ENCODE peak calls at places on chromosomes 3 and 15, in nine cellular contexts. Q is psoas muscle, M is right cardiac atrium, L is RWPE1, C is transverse colon, J is Panc1, Y is PC-3, Z is fibroblast of lung, N is mammary epithelial cell. E is an unnamed sample.

GRCh38 chr3:5188419-5189405 is 1.2 kb downstream of the EDEM1 start:
- DNase-seq in Q (no peak), M (no peak), L (peak), C (peak), J (no peak), Y (peak), Z (peak), N (peak), E (no peak)

GRCh38 chr3:131072099-131072559 is 45.5 kb downstream of the NEK11 start:
- DNase-seq in Q (no peak), M (no peak), L (no peak), C (no peak), J (no peak), Y (no peak), Z (peak), N (peak), E (no peak)

GRCh38 chr15:71335591-71335990 is 220.3 kb downstream of the THSD4 start:
- DNase-seq in Q (no peak), M (no peak), L (no peak), C (no peak), J (no peak), Y (no peak), Z (no peak), N (no peak), E (no peak)

GRCh38 chr3:58018892-58019291 is 10.7 kb downstream of the FLNB start:
- DNase-seq in Q (no peak), M (no peak), L (no peak), C (no peak), J (no peak), Y (no peak), Z (no peak), N (no peak), E (no peak)

GRCh38 chr3:37671926-37672325 is 189.8 kb upstream of the CTDSPL start:
- DNase-seq in Q (no peak), M (no peak), L (no peak), C (no peak), J (no peak), Y (no peak), Z (no peak), N (no peak), E (no peak)

GRCh38 chr3:10329495-10330015 is 8.6 kb upstream of the SEC13 start:
- DNase-seq in Q (peak), M (no peak), L (no peak), C (no peak), J (no peak), Y (no peak), Z (no peak), N (no peak), E (no peak)

GRCh38 chr3:60202052-60202753 is 1049.0 kb downstream of the FHIT start:
- DNase-seq in Q (no peak), M (no peak), L (no peak), C (no peak), J (no peak), Y (no peak), Z (no peak), N (no peak), E (no peak)

GRCh38 chr3:194732617-194733016 is 46.9 kb downstream of the FAM43A start:
- DNase-seq in Q (no peak), M (no peak), L (no peak), C (no peak), J (no peak), Y (no peak), Z (no peak), N (no peak), E (no peak)

GRCh38 chr3:180974286-180974685 is 15.2 kb downstream of the DNAJC19 start:
- DNase-seq in Q (no peak), M (no peak), L (no peak), C (no peak), J (no peak), Y (no peak), Z (no peak), N (no peak), E (no peak)

GRCh38 chr3:52122491-52122890 is 31.7 kb downstream of the POC1A start:
- DNase-seq in Q (peak), M (no peak), L (no peak), C (no peak), J (no peak), Y (no peak), Z (no peak), N (no peak), E (no peak)

GRCh38 chr3:112736802-112737566 is 96.0 kb upstream of the CCDC80 start:
- DNase-seq in Q (no peak), M (no peak), L (no peak), C (no peak), J (no peak), Y (peak), Z (no peak), N (no peak), E (no peak)

GRCh38 chr3:45034612-45035252 is 8.6 kb downstream of the CLEC3B start:
- DNase-seq in Q (peak), M (peak), L (no peak), C (peak), J (no peak), Y (no peak), Z (no peak), N (no peak), E (no peak)

GRCh38 chr15:88076246-88076645 is 180.3 kb downstream of the NTRK3 start:
- DNase-seq in Q (no peak), M (no peak), L (no peak), C (no peak), J (no peak), Y (no peak), Z (no peak), N (no peak), E (no peak)

GRCh38 chr3:15903164-15903563 is 105.4 kb upstream of the ANKRD28 start:
- DNase-seq in Q (peak), M (peak), L (no peak), C (no peak), J (no peak), Y (no peak), Z (peak), N (peak), E (no peak)

GRCh38 chr3:66406841-66407240 is 94.0 kb downstream of the LRIG1 start:
- DNase-seq in Q (no peak), M (no peak), L (no peak), C (no peak), J (no peak), Y (no peak), Z (no peak), N (no peak), E (no peak)

GRCh38 chr3:73623996-73624362 is 762 bp downstream of the PDZRN3 start:
- DNase-seq in Q (peak), M (peak), L (no peak), C (peak), J (no peak), Y (no peak), Z (peak), N (peak), E (no peak)

GRCh38 chr3:126245811-126246727 is 65.7 kb upstream of the ALDH1L1 start:
- DNase-seq in Q (peak), M (peak), L (no peak), C (peak), J (no peak), Y (peak), Z (peak), N (no peak), E (no peak)

GRCh38 chr15:98951493-98952320 is 55.9 kb downstream of the PGPEP1L start:
- DNase-seq in Q (no peak), M (no peak), L (no peak), C (no peak), J (no peak), Y (no peak), Z (no peak), N (no peak), E (no peak)

GRCh38 chr3:187464682-187465081 is 96.5 kb downstream of the RTP4 start:
- DNase-seq in Q (no peak), M (no peak), L (no peak), C (no peak), J (no peak), Y (no peak), Z (no peak), N (no peak), E (no peak)

GRCh38 chr3:111373861-111374260 is 168.1 kb upstream of the CD96 start:
- DNase-seq in Q (no peak), M (no peak), L (no peak), C (no peak), J (no peak), Y (peak), Z (peak), N (peak), E (peak)

GRCh38 chr15:31349233-31350141 is 22.9 kb downstream of the KLF13 start:
- DNase-seq in Q (peak), M (peak), L (no peak), C (no peak), J (no peak), Y (no peak), Z (no peak), N (no peak), E (no peak)

GRCh38 chr15:39411102-39411989 is 169.5 kb upstream of the THBS1 start:
- DNase-seq in Q (no peak), M (no peak), L (no peak), C (no peak), J (no peak), Y (no peak), Z (peak), N (peak), E (peak)

GRCh38 chr3:155979746-155980145 is 109.3 kb downstream of the GMPS start:
- DNase-seq in Q (no peak), M (no peak), L (no peak), C (no peak), J (no peak), Y (no peak), Z (peak), N (peak), E (no peak)

GRCh38 chr3:98557324-98558010 is 25.7 kb downstream of the GPR15 start:
- DNase-seq in Q (no peak), M (no peak), L (no peak), C (no peak), J (no peak), Y (no peak), Z (peak), N (peak), E (no peak)

GRCh38 chr15:42576776-42577175 is 1.4 kb downstream of the STARD9 start:
- DNase-seq in Q (no peak), M (no peak), L (no peak), C (no peak), J (no peak), Y (no peak), Z (no peak), N (no peak), E (no peak)

GRCh38 chr15:42575188-42576039 is at the start of gene STARD9:
- DNase-seq in Q (peak), M (peak), L (peak), C (peak), J (peak), Y (peak), Z (peak), N (peak), E (peak)

GRCh38 chr15:42576040-42576594 is 711 bp downstream of the STARD9 start:
- DNase-seq in Q (no peak), M (no peak), L (no peak), C (no peak), J (no peak), Y (no peak), Z (no peak), N (no peak), E (no peak)

GRCh38 chr15:42578984-42579537 is 3.7 kb downstream of the STARD9 start:
- DNase-seq in Q (no peak), M (no peak), L (no peak), C (no peak), J (no peak), Y (no peak), Z (no peak), N (no peak), E (no peak)

GRCh38 chr15:42577514-42578031 is 2.2 kb downstream of the STARD9 start:
- DNase-seq in Q (no peak), M (no peak), L (no peak), C (no peak), J (no peak), Y (no peak), Z (peak), N (no peak), E (no peak)
- H3K27ac ChIP-seq in Q (peak), M (peak), L (no peak), C (peak), J (peak), Y (no peak), Z (no peak), N (no peak), E (no peak)

DNA sequence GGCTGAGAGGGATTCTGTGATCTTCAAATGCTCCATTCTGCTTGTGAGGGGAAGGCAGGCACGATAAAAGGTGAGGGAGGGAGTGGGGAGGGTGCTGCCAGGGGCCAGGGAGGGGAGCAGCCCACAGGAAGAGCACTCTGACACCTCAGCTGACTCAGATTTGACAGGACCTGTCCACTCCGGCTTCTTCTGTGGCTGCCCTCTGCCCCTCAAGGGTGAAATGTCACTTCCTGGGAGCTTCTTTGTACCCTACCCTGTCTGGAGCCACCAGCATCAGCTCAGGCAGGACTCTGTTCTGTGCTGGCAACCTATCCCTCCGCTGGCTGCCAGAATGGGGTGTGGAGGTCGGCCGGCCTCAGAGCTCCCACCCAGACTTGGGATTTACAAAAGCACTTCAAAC is 114.0 kb upstream of the HACD2 start:
- DNase-seq in Q (no peak), M (no peak), L (no peak), C (no peak), J (no peak), Y (no peak), Z (no peak), N (no peak), E (no peak)
- H3K27ac ChIP-seq in Q (no peak), M (no peak), L (no peak), C (peak), J (no peak), Y (no peak), Z (no peak), N (no peak), E (no peak)

DNA sequence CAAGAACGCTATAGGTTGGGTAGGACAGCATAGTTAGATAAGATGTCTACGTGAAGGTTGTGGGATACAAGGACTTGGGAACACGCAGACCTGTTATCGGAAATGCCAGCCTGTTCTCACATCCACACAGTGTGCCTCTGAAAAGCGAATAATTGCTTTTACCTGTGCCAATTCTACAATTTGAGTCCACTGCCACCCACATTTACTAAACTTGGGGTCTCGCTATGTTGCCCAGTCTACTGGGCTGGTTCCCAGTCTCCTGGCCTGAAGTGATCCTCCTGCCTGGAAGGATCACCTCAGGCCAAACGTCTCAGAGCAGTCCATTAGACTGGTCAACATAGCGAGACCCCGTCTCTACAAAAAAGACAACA is 777 bp upstream of the INO80 start:
- DNase-seq in Q (no peak), M (no peak), L (no peak), C (no peak), J (no peak), Y (no peak), Z (no peak), N (no peak), E (no peak)
- H3K27ac ChIP-seq in Q (peak), M (peak), L (peak), C (peak), J (peak), Y (peak), Z (peak), N (peak), E (peak)

GRCh38 chr3:188899887-188900286 is 271.9 kb upstream of the TPRG1 start:
- DNase-seq in Q (no peak), M (no peak), L (no peak), C (no peak), J (no peak), Y (no peak), Z (peak), N (no peak), E (no peak)

GRCh38 chr3:188900421-188900941 is 271.3 kb upstream of the TPRG1 start:
- DNase-seq in Q (no peak), M (no peak), L (peak), C (no peak), J (peak), Y (peak), Z (peak), N (peak), E (peak)

GRCh38 chr3:188901671-188902331 is 270.0 kb upstream of the TPRG1 start:
- DNase-seq in Q (no peak), M (no peak), L (no peak), C (no peak), J (no peak), Y (no peak), Z (peak), N (no peak), E (no peak)

GRCh38 chr3:188904670-188905069 is 267.1 kb upstream of the TPRG1 start:
- DNase-seq in Q (no peak), M (no peak), L (no peak), C (no peak), J (no peak), Y (no peak), Z (peak), N (peak), E (no peak)

GRCh38 chr3:188901126-188901525 is 270.6 kb upstream of the TPRG1 start:
- DNase-seq in Q (no peak), M (peak), L (no peak), C (no peak), J (no peak), Y (no peak), Z (peak), N (peak), E (no peak)
- H3K27ac ChIP-seq in Q (no peak), M (peak), L (peak), C (no peak), J (no peak), Y (peak), Z (no peak), N (peak), E (peak)

GRCh38 chr3:134311265-134311664 is 60.6 kb upstream of the RYK start:
- DNase-seq in Q (no peak), M (no peak), L (no peak), C (no peak), J (no peak), Y (peak), Z (peak), N (peak), E (no peak)
- H3K27ac ChIP-seq in Q (peak), M (peak), L (peak), C (peak), J (peak), Y (no peak), Z (no peak), N (no peak), E (peak)

GRCh38 chr3:33430061-33430460 is 10.1 kb downstream of the UBP1 start:
- DNase-seq in Q (no peak), M (no peak), L (no peak), C (no peak), J (no peak), Y (no peak), Z (no peak), N (no peak), E (no peak)
- H3K27ac ChIP-seq in Q (no peak), M (no peak), L (no peak), C (no peak), J (no peak), Y (no peak), Z (no peak), N (no peak), E (no peak)

GRCh38 chr15:51879555-51879954 is 50.1 kb downstream of the TMOD3 start:
- DNase-seq in Q (no peak), M (no peak), L (no peak), C (no peak), J (no peak), Y (peak), Z (peak), N (peak), E (no peak)
- H3K27ac ChIP-seq in Q (no peak), M (peak), L (no peak), C (peak), J (no peak), Y (peak), Z (peak), N (peak), E (peak)

DNA sequence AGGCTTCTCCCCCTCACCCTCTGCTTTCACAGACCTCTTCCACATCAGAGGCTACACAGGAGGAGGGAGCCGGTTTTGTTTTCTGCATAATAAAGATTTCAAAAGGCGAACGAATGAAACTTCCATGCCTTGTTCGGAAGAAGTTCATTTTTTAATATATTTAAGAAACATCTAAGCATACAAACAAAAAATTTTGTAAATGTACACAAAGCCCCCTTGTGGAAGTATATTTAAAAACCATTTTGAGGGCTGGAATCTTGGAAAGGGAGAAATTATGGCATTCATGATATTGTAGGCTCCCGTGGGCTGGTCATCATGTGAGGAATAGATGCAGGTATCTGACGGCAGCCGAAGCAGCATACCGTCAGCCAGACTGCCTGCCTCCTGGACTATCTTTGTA is 90.4 kb downstream of the MECOM start:
- DNase-seq in Q (no peak), M (no peak), L (no peak), C (no peak), J (no peak), Y (peak), Z (no peak), N (no peak), E (no peak)
- H3K27ac ChIP-seq in Q (no peak), M (no peak), L (no peak), C (no peak), J (no peak), Y (no peak), Z (no peak), N (no peak), E (no peak)

GRCh38 chr15:74430510-74430951 is 3.2 kb downstream of the SEMA7A start:
- DNase-seq in Q (peak), M (peak), L (no peak), C (no peak), J (no peak), Y (no peak), Z (no peak), N (no peak), E (no peak)
- H3K27ac ChIP-seq in Q (no peak), M (no peak), L (no peak), C (no peak), J (no peak), Y (no peak), Z (no peak), N (no peak), E (peak)